ENCODE peak calls at places on chromosomes 7 and 10, in five cellular contexts. C is amniotic epithelial cell; H is DMS153; A is stimulated activated CD4-positive, alpha-beta T cell treated with anti-CD3 and anti-CD28 coated beads, Interleukin-4, amount 100 ng/mL, for 4 hours; S is aorta. L is an unnamed sample.

GRCh38 chr10:103557455-103557854 is 64.0 kb downstream of the NEURL1 start:
- DNase-seq in A (no peak), H (no peak), S (no peak), C (no peak), L (no peak)

GRCh38 chr10:122565766-122566206 is 5.2 kb downstream of the DMBT1 start:
- DNase-seq in C (peak), A (peak), H (peak), S (peak), L (peak)

GRCh38 chr7:82469207-82469606 is 25.6 kb upstream of the CACNA2D1 start:
- DNase-seq in S (no peak), C (no peak), A (no peak), H (no peak), L (no peak)

GRCh38 chr10:7260912-7261700 is 149.7 kb downstream of the SFMBT2 start:
- DNase-seq in C (peak), S (no peak), A (peak), H (no peak), L (peak)

GRCh38 chr7:70790215-70791073 is 341.5 kb upstream of the GALNT17 start:
- DNase-seq in C (no peak), A (no peak), H (no peak), S (no peak), L (no peak)

GRCh38 chr7:1223196-1224092 is 9.2 kb upstream of the UNCX start:
- DNase-seq in C (no peak), A (no peak), H (no peak), S (no peak), L (no peak)

GRCh38 chr7:64882341-64883112 is 20.5 kb upstream of the ZNF273 start:
- DNase-seq in A (peak), S (peak), H (peak), C (no peak), L (peak)

GRCh38 chr7:67398916-67399315 is 402.3 kb downstream of the TYW1 start:
- DNase-seq in C (no peak), A (no peak), H (no peak), S (no peak), L (no peak)

GRCh38 chr7:21028186-21028989 is 241.7 kb upstream of the SP8 start:
- DNase-seq in C (no peak), A (no peak), S (no peak), H (peak), L (peak)

GRCh38 chr7:137818036-137818435 is 28.7 kb downstream of the DGKI start:
- DNase-seq in C (peak), S (no peak), A (no peak), H (no peak), L (peak)

GRCh38 chr7:73715648-73716317 is 3.7 kb downstream of the STX1A start:
- DNase-seq in S (no peak), C (peak), A (peak), H (peak), L (peak)

GRCh38 chr10:127973810-127974311 is 67.0 kb downstream of the PTPRE start:
- DNase-seq in H (no peak), C (peak), A (no peak), S (no peak), L (no peak)

GRCh38 chr7:24591152-24591551 is 17.9 kb downstream of the PALS2 start:
- DNase-seq in C (no peak), H (no peak), S (no peak), A (no peak), L (no peak)

GRCh38 chr7:117750612-117751563 is 122.4 kb downstream of the CTTNBP2 start:
- DNase-seq in H (no peak), C (peak), A (no peak), S (no peak), L (no peak)

GRCh38 chr7:74283858-74284447 is 5.3 kb upstream of the CLIP2 start:
- DNase-seq in S (no peak), H (no peak), C (no peak), A (no peak), L (no peak)

GRCh38 chr7:4689151-4689550 is 7.1 kb downstream of the FOXK1 start:
- DNase-seq in C (no peak), H (no peak), A (no peak), S (no peak), L (no peak)

L was measured in astrocyte.